ENCODE peak calls at places on chromosomes 6 and 20, in four cellular contexts. T is breast epithelium, Z is lower leg skin, X is H1. A is an unnamed sample.

GRCh38 chr20:51492167-51493092 is 50.1 kb downstream of the NFATC2 start:
- DNase-seq in T (no peak), X (no peak), Z (no peak), A (peak)

GRCh38 chr6:42104095-42104806 is 38.2 kb downstream of the C6orf132 start:
- DNase-seq in T (no peak), X (peak), Z (no peak), A (peak)

GRCh38 chr20:62357681-62358080 is 9.4 kb downstream of the LAMA5 start:
- DNase-seq in T (no peak), X (no peak), Z (no peak), A (no peak)

GRCh38 chr20:54223751-54224150 is 15.9 kb downstream of the PFDN4 start:
- DNase-seq in Z (no peak), X (no peak), T (no peak), A (no peak)

GRCh38 chr20:4607287-4607713 is 114.4 kb upstream of the PRND start:
- DNase-seq in Z (peak), X (peak), T (peak), A (no peak)

GRCh38 chr6:109441069-109441816 is 719 bp downstream of the SMPD2 start:
- DNase-seq in T (peak), Z (peak), X (peak), A (peak)

GRCh38 chr6:165636415-165637048 is 26.5 kb downstream of the PDE10A start:
- DNase-seq in X (no peak), Z (no peak), T (no peak), A (no peak)

GRCh38 chr6:138503881-138504680 is 4.8 kb upstream of the NHSL1 start:
- DNase-seq in Z (no peak), T (no peak), X (no peak), A (no peak)

DNA sequence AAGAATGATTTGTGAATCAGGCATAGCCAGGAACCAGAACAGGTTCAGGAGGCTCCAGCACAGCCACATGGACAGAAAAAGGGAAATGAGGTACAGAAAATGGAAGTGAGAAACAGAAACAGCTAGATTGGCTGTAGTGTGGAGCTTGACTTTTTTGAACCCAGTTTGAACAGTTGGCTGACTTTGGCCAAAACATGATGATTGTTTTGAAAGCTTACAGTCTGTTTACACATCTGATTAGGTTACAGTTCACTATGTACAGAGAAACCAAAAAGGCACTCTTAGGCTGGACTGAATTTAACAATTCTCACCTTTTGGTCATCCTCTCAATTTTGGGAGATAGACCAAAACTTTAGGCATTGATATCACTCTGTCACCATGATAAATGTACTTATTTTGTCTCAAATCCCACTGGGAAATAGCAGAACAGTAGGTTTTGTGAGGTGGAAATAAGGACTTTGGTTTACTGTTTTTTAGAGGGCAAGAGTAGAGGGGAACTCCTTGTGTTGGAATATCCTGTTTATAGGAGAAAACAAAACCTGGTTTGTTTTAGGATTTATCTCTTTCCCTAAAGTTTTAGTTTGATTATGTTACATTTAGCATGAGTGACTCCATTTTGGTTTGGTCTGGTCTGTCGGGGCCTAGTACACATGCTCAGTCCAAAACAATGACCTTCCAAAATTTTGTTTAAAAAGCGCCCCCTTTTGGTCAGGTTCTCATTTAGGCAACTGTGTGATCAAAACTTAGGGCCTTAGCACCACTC is 123.1 kb downstream of the OLIG3 start:
- DNase-seq in T (no peak), Z (no peak), X (no peak), A (no peak)
- TF ChIP-seq CTCF in T (no peak), Z (no peak), X (no peak), A (no peak)

GRCh38 chr20:33392016-33392415 is 9.3 kb downstream of the CDK5RAP1 start:
- DNase-seq in X (no peak), Z (no peak), T (no peak), A (peak)

GRCh38 chr20:33399924-33400323 is 1.4 kb downstream of the CDK5RAP1 start:
- DNase-seq in X (no peak), Z (no peak), T (no peak), A (no peak)

GRCh38 chr20:33393609-33394008 is 7.7 kb downstream of the CDK5RAP1 start:
- DNase-seq in Z (no peak), T (no peak), X (no peak), A (no peak)

GRCh38 chr20:33394718-33395117 is 6.6 kb downstream of the CDK5RAP1 start:
- DNase-seq in X (no peak), T (no peak), Z (no peak), A (no peak)
- TF ChIP-seq CTCF in X (no peak), T (no peak), Z (no peak), A (no peak)

DNA sequence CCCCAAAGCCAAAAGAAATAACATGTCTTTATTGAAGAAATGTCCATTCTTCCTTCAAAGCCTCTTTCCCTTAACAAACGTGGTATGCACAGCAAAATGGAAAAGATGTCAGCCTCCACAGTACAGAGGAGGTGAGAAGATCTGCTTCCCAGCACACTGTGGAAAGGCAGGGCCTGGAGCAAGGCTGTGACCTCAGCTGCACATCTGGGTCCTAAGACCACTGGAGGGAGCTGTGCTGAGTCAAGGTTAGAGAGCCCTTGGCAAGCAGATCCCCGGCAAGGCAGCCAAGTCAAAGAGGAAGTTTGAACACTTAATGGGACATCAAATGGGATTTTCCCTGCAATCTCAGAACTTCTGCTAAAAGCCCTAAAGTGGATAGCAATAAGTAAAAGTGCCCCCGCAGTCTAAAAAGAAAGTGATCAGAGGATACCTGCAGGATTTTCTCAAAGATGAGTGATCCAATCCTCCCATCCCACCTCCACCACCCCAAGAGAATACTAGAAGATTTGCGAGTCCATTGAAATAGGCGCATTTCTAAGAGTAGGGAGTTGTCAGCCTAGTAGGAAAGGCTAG is 39.4 kb downstream of the UNC5CL start:
- DNase-seq in T (peak), Z (peak), X (peak), A (no peak)
- TF ChIP-seq CTCF in T (no peak), Z (no peak), X (peak), A (no peak)

GRCh38 chr6:52284131-52284459 is 447 bp downstream of the MCM3 start:
- DNase-seq in Z (peak), T (peak), X (peak), A (no peak)

GRCh38 chr6:52283111-52283510 is 1.4 kb downstream of the MCM3 start:
- DNase-seq in X (no peak), T (no peak), Z (no peak), A (no peak)

GRCh38 chr6:52286798-52287432 is 2.4 kb upstream of the MCM3 start:
- DNase-seq in X (peak), Z (peak), T (no peak), A (peak)

GRCh38 chr6:52285174-52286068 is 879 bp upstream of the MCM3 start:
- DNase-seq in Z (no peak), X (no peak), T (no peak), A (no peak)

GRCh38 chr6:52284460-52285173 is at the start of gene MCM3:
- DNase-seq in X (peak), Z (peak), T (peak), A (peak)
- TF ChIP-seq CTCF in X (no peak), Z (no peak), T (no peak), A (no peak)

DNA sequence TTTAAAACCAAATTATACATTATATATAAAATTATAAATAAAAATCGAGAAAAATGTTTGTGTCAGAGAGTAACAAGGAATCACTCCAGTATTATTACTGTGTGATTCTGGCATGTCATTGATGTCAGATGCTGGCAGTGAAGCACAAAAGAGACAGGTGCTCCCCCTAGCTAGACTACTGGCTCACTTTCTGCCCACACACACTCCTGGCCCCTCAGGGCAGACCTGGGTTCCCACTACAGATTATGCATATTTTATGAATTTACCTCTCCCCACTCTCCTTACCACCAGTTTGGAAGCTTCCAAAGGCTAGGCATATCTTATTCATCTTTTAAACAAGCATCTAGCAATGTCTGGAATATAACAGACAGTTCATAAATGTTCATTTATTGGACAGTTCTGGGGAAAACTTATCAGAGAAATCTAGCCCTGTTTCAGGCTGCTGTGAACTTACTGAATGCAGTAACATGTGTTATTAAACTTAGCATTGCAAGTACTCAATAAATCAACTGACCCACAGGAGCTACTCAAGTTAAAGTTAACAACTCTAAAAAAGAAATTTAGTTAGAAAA is 12.8 kb downstream of the SNX3 start:
- DNase-seq in Z (no peak), T (no peak), X (no peak), A (no peak)
- TF ChIP-seq CTCF in Z (no peak), T (no peak), X (peak), A (no peak)

GRCh38 chr6:25717856-25718740 is 36.4 kb upstream of the SLC17A4 start:
- DNase-seq in Z (no peak), X (no peak), T (no peak), A (no peak)
- TF ChIP-seq CTCF in Z (no peak), X (no peak), T (no peak), A (peak)

GRCh38 chr20:33183292-33183691 is 15.3 kb downstream of the BPIFA2 start:
- DNase-seq in X (no peak), T (no peak), Z (no peak), A (no peak)

GRCh38 chr20:33177866-33178265 is 9.9 kb downstream of the BPIFA2 start:
- DNase-seq in X (no peak), T (no peak), Z (no peak), A (no peak)

GRCh38 chr20:33180169-33180568 is 12.2 kb downstream of the BPIFA2 start:
- DNase-seq in T (no peak), Z (no peak), X (no peak), A (no peak)

GRCh38 chr20:33178726-33179125 is 10.8 kb downstream of the BPIFA2 start:
- DNase-seq in T (no peak), Z (no peak), X (no peak), A (no peak)

GRCh38 chr20:33181482-33182093 is 13.6 kb downstream of the BPIFA2 start:
- DNase-seq in X (peak), Z (no peak), T (no peak), A (no peak)
- TF ChIP-seq CTCF in X (peak), Z (no peak), T (no peak), A (no peak)

DNA sequence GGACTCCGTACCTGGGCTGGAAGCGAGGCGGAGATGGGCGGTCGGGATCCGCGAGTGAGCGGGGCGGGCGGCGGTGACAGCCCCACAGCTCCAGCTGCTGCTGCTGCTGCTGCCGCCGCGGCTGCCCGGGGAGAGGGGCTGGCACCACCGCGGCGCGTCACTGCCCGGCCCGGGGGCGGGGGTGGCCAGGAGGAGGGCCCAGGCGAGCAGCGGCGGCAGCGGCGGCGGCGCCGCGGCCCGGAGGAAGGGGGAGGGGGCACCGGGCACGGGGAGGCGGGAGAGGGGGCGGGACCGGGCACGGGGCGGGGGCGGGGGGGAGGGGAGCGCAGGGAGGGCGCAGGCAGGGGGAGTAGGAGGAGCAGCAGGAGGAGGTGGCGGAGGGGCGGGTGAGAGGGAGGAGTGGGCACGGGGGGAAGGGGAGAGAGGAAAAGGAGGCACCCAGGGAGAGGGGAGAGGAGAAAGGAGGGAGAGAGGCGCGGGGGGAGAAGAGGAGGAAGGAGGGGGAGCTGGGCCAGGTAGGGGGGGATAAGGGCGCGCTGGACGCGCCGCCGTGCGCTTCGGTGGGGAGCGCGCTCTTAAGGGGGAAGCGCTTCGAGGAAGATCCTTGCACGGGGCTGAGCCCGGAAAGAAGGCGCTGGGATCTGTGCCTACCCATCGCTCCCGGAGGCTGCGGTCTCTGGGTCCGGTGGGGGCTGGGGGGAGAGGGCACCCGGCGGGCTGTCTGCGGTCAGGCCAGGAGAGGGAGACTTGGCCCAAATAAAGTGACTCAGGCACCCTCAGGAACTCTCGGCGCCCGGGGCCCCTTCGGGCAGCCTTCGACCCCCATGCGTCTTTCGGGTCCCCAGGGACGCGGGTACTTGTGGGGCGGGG is 101.5 kb downstream of the NOL4L start:
- DNase-seq in T (no peak), Z (no peak), X (peak), A (peak)
- TF ChIP-seq CTCF in T (no peak), Z (no peak), X (no peak), A (no peak)

GRCh38 chr20:53097371-53097770 is 125.2 kb downstream of the TSHZ2 start:
- DNase-seq in Z (no peak), X (no peak), T (no peak), A (no peak)

GRCh38 chr20:53099851-53100250 is 127.7 kb downstream of the TSHZ2 start:
- DNase-seq in X (no peak), T (no peak), Z (no peak), A (no peak)

GRCh38 chr20:53103124-53103523 is 131.0 kb downstream of the TSHZ2 start:
- DNase-seq in T (no peak), X (no peak), Z (no peak), A (no peak)

GRCh38 chr20:53102361-53102760 is 130.2 kb downstream of the TSHZ2 start:
- DNase-seq in Z (no peak), X (no peak), T (no peak), A (no peak)

GRCh38 chr20:53100476-53100911 is 128.3 kb downstream of the TSHZ2 start:
- DNase-seq in T (peak), Z (no peak), X (no peak), A (no peak)
- TF ChIP-seq CTCF in T (no peak), Z (no peak), X (no peak), A (no peak)